ENCODE peak calls at places on chromosomes 11 and 22, in four cellular contexts. F is sigmoid colon, T is Peyer's patch, I is endodermal cell. O is an unnamed sample.

GRCh38 chr22:36292823-36293530 is 40.0 kb downstream of the APOL1 start:
- DNase-seq in F (peak; percentile 55), T (no peak), I (no peak), O (no peak)

GRCh38 chr22:41682033-41682807 is 6.4 kb downstream of the SNU13 start:
- DNase-seq in F (peak; percentile 94), T (peak; percentile 93), I (peak; percentile 91), O (peak; percentile 68)

GRCh38 chr11:424232-424631 is 9.4 kb upstream of the SIGIRR start:
- DNase-seq in F (no peak), T (no peak), I (no peak), O (no peak)

GRCh38 chr11:131889760-131890620 is 519.6 kb downstream of the NTM start:
- DNase-seq in F (no peak), T (no peak), I (peak; percentile 67), O (no peak)

GRCh38 chr22:40289991-40290459 is 56.3 kb upstream of the ADSL start:
- DNase-seq in F (no peak), T (peak; percentile 73), I (no peak), O (no peak)

GRCh38 chr11:96207459-96208449 is 135.2 kb downstream of the MAML2 start:
- DNase-seq in F (no peak), T (peak; percentile 66), I (no peak), O (peak; percentile 68)

GRCh38 chr11:12893787-12894672 is 115.1 kb upstream of the RASSF10 start:
- DNase-seq in F (peak; percentile 82), T (peak; percentile 79), I (peak; percentile 90), O (peak; percentile 46)

GRCh38 chr22:45837507-45837906 is 139.5 kb downstream of the WNT7B start:
- DNase-seq in F (no peak), T (no peak), I (no peak), O (no peak)

GRCh38 chr11:548700-549603 is 11.6 kb downstream of the LMNTD2 start:
- DNase-seq in F (no peak), T (no peak), I (peak; percentile 74), O (no peak)

GRCh38 chr22:37179622-37180420 is 8.2 kb downstream of the C1QTNF6 start:
- DNase-seq in F (peak; percentile 58), T (peak; percentile 68), I (no peak), O (no peak)

GRCh38 chr11:18036456-18036855 is 9.6 kb downstream of the TPH1 start:
- DNase-seq in F (no peak), T (no peak), I (no peak), O (no peak)

GRCh38 chr11:102254047-102254446 is 63.2 kb upstream of the BIRC3 start:
- DNase-seq in F (no peak), T (no peak), I (peak; percentile 63), O (no peak)

GRCh38 chr11:97516688-97517087 is 1126.9 kb downstream of the JRKL start:
- DNase-seq in F (no peak), T (no peak), I (no peak), O (no peak)

GRCh38 chr11:132504501-132505041 is 1027.7 kb downstream of the OPCML start:
- DNase-seq in F (no peak), T (no peak), I (peak; percentile 62), O (no peak)

GRCh38 chr11:22702022-22702421 is 35.6 kb downstream of the GAS2 start:
- DNase-seq in F (no peak), T (no peak), I (no peak), O (peak; percentile 10)

GRCh38 chr22:37260939-37261338 is 16.9 kb upstream of the RAC2 start:
- DNase-seq in F (no peak), T (peak; percentile 84), I (peak; percentile 88), O (no peak)

GRCh38 chr11:78795862-78796261 is 221.2 kb upstream of the NARS2 start:
- DNase-seq in F (no peak), T (no peak), I (no peak), O (no peak)

GRCh38 chr11:14653090-14653489 is 9.5 kb downstream of the PDE3B start:
- DNase-seq in F (no peak), T (no peak), I (no peak), O (no peak)

GRCh38 chr11:74133416-74133815 is 37.4 kb downstream of the C2CD3 start:
- DNase-seq in F (no peak), T (no peak), I (no peak), O (no peak)

GRCh38 chr11:119700536-119701346 is 28.3 kb downstream of the NECTIN1 start:
- DNase-seq in F (no peak), T (no peak), I (no peak), O (peak; percentile 91)

GRCh38 chr11:69109101-69109500 is 46.6 kb upstream of the SMIM38 start:
- DNase-seq in F (no peak), T (no peak), I (no peak), O (no peak)

GRCh38 chr11:22459053-22459452 is 120.9 kb downstream of the SLC17A6 start:
- DNase-seq in F (no peak), T (no peak), I (no peak), O (peak; percentile 94)

DNA sequence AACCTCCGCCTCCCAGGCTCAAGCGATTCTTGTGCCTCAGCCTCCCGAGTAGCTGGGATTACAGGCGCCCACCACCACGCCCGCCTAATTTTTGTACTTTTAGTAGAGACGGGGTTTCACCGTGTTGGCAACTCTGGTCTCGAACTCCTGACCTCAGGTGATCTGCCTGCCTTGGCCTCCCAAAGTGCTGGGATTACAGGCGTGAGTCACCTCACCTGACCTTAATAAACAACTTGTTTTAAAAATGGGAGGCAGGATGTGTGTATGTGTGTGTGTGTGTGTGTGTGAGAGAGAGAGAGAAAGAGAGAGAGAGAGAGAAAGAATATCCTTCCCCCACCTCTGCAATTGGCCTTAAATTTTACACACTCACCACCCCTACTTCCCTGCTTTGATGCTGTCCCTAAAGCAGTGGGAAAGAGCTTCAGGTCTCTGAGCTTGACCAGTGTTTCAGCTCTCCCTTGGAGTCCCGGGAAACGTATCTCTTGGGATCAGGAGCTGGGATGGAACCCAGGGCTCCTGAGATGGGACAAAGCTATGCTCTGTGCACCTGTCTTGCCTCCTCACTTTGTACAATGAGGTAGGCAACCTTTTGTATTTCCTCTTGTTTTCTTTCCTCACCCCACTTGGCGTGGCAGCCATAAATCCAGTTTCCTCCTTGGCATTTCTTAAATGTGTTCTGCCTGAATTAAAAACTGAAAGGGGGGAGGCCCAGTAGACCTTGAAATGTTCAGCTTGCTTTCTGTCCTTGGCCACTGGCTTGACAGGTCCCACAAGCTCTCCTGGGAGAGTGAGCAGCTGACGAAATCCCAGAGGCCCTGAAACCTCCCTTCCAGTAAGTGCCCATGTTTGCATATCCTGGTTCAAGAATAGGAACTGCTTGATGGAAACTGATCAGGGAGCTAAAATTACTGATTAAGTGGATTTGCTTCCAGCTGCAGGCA is 17.8 kb upstream of the XBP1 start:
- DNase-seq in F (peak; percentile 60), T (peak; percentile 59), I (no peak), O (peak; percentile 21)
- H3K27me3 ChIP-seq in F (no peaks in the 10 kb centered on the region), T (no peaks in the 10 kb centered on the region), I (no peaks in the 10 kb centered on the region), O (no peaks in the 10 kb centered on the region)

GRCh38 chr22:31085493-31085824 is 4.3 kb downstream of the SMTN start:
- DNase-seq in F (peak; percentile 84), T (no peak), I (peak; percentile 73), O (no peak)
- H3K4me3 ChIP-seq in F (peak overlapping the region; percentile 82), T (peak overlapping the region; percentile 85), I (peak overlapping the region; percentile 86), O (peak overlapping the region; percentile 50)

DNA sequence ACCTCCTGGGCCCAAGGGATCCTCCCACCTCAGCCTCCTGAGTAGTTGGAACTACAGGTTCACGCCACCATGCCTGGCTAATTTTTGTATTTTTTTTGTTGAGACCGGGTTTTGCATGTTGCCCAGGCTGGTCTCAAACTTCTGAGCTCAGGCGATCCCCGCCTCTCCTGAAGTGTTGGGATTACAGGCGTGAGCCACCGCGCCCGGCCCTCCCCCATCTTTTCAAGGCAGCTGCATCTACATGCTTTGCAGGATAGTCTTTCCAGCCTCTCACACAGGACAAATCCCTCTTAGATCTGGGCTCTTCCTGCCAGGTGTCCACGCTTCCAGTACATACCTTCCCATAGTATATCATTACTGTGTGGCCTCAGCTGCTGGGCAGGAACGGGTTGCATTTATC is 49.7 kb downstream of the C11orf96 start:
- DNase-seq in F (no peak), T (no peak), I (no peak), O (no peak)
- H3K27me3 ChIP-seq in F (no peaks in the 10 kb centered on the region), T (no peaks in the 10 kb centered on the region), I (no peaks in the 10 kb centered on the region), O (peaks cover 2% of the 10 kb centered on the region)

GRCh38 chr11:1899686-1900085 is 8.0 kb upstream of the PRR33 start:
- DNase-seq in F (no peak), T (no peak), I (no peak), O (no peak)

GRCh38 chr11:1893581-1894359 is 2.1 kb upstream of the PRR33 start:
- DNase-seq in F (no peak), T (no peak), I (no peak), O (no peak)

GRCh38 chr11:1896895-1897294 is 5.2 kb upstream of the PRR33 start:
- DNase-seq in F (no peak), T (no peak), I (peak; percentile 37), O (no peak)

GRCh38 chr11:1899100-1899499 is 7.4 kb upstream of the PRR33 start:
- DNase-seq in F (no peak), T (no peak), I (no peak), O (no peak)

GRCh38 chr11:1896468-1896867 is 4.8 kb upstream of the PRR33 start:
- DNase-seq in F (no peak), T (no peak), I (no peak), O (no peak)
- H3K4me3 ChIP-seq in F (no peak overlapping the region), T (no peak overlapping the region), I (peak overlapping the region; percentile 11), O (no peak overlapping the region)

GRCh38 chr11:76314741-76315090 is 66.2 kb downstream of the THAP12 start:
- DNase-seq in F (no peak), T (no peak), I (peak; percentile 61), O (peak; percentile 65)

GRCh38 chr11:76317296-76317695 is 63.6 kb downstream of the THAP12 start:
- DNase-seq in F (no peak), T (no peak), I (no peak), O (no peak)

GRCh38 chr11:76315182-76315853 is 65.6 kb downstream of the THAP12 start:
- DNase-seq in F (no peak), T (no peak), I (no peak), O (peak; percentile 52)

GRCh38 chr11:76318744-76319384 is 62.1 kb downstream of the THAP12 start:
- DNase-seq in F (peak; percentile 89), T (peak; percentile 94), I (peak; percentile 96), O (peak; percentile 56)

DNA sequence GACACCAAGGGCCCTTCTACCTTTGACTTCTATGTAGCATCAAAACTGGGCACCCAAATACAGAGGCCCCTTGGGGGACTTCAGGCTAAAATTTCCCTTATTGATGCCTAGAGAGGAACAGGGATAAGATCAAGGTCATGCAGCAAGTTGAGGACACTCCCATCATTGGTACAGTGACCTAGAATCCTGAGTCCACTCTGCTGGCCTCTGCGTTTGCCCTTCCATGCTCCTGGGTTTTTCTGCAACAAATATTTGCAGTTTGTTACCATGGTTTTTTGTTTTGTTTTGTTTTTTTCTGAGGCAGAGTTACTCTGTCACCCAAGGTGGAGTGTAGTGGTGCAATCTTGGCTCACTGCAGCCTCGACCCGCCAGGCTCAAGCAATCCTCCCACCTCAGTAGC is 64.2 kb downstream of the THAP12 start:
- DNase-seq in F (no peak), T (no peak), I (no peak), O (no peak)
- H3K27me3 ChIP-seq in F (peaks cover 12% of the 10 kb centered on the region), T (no peaks in the 10 kb centered on the region), I (peaks cover 60% of the 10 kb centered on the region), O (peaks cover 4% of the 10 kb centered on the region)

GRCh38 chr11:65112226-65112550 is 516 bp downstream of the TM7SF2 start:
- DNase-seq in F (peak; percentile 68), T (peak; percentile 56), I (peak; percentile 80), O (no peak)
- H3K4me3 ChIP-seq in F (peak overlapping the region; percentile 49), T (peak overlapping the region; percentile 58), I (peak overlapping the region; percentile 87), O (peak overlapping the region; percentile 50)

O was measured in bronchial epithelial cell.